ENCODE peak calls at places on chromosomes 16 and 17, in six cellular contexts. Q is NCI-H1105 treated with DMSO at 0.1 percent for 48 hours, O is AG10803, Z is T-helper 17 cell, L is stomach, A is heart left ventricle. Y is an unnamed sample.

GRCh38 chr17:82729479-82730260 is 5.7 kb upstream of the FN3K start:
- DNase-seq in Z (no peak), L (no peak), O (no peak), A (no peak), Q (no peak), Y (no peak)

GRCh38 chr17:57949649-57950048 is 5.6 kb downstream of the CUEDC1 start:
- DNase-seq in O (peak), L (no peak), A (peak), Z (no peak), Q (no peak), Y (no peak)

GRCh38 chr17:7841622-7842379 is 7.8 kb downstream of the KDM6B start:
- DNase-seq in A (peak), L (peak), Z (peak), Q (peak), O (peak), Y (peak)

GRCh38 chr17:3905017-3905486 is 11.2 kb downstream of the P2RX1 start:
- DNase-seq in A (no peak), L (peak), Q (no peak), O (no peak), Z (no peak), Y (no peak)

GRCh38 chr17:18970582-18971480 is 18.9 kb downstream of the SLC5A10 start:
- DNase-seq in O (no peak), Z (no peak), A (no peak), Q (no peak), L (no peak), Y (no peak)

GRCh38 chr16:1610841-1611653 is 825 bp downstream of the IFT140 start:
- DNase-seq in Z (peak), A (no peak), Q (no peak), O (no peak), L (no peak), Y (no peak)

GRCh38 chr17:78307887-78308633 is 51.8 kb downstream of the SOCS3 start:
- DNase-seq in L (no peak), A (no peak), Q (no peak), Z (no peak), O (no peak), Y (no peak)

GRCh38 chr17:36460265-36460937 is 26.1 kb upstream of the ZNHIT3 start:
- DNase-seq in Z (no peak), A (no peak), L (no peak), O (no peak), Q (no peak), Y (no peak)

GRCh38 chr17:1091885-1092284 is 87.9 kb downstream of the ABR start:
- DNase-seq in Z (no peak), O (no peak), A (no peak), Q (peak), L (peak), Y (no peak)

GRCh38 chr16:80976946-80977345 is 29.7 kb downstream of the CMC2 start:
- DNase-seq in Q (no peak), Z (no peak), A (no peak), O (no peak), L (no peak), Y (no peak)

GRCh38 chr16:85663891-85664321 is 24.8 kb downstream of the GINS2 start:
- DNase-seq in Q (peak), A (peak), L (peak), Z (no peak), O (no peak), Y (no peak)

GRCh38 chr17:73657473-73658116 is 13.3 kb upstream of the SDK2 start:
- DNase-seq in L (peak), Z (no peak), A (peak), O (no peak), Q (no peak), Y (peak)

GRCh38 chr16:48003226-48003907 is 152.4 kb downstream of the ABCC12 start:
- DNase-seq in O (peak), Z (no peak), Q (no peak), L (no peak), A (no peak), Y (peak)

GRCh38 chr16:72913551-72913950 is 134.4 kb downstream of the ZFHX3 start:
- DNase-seq in A (no peak), Q (no peak), Z (no peak), L (no peak), O (no peak), Y (no peak)

GRCh38 chr16:50688867-50689266 is 4.5 kb upstream of the NOD2 start:
- DNase-seq in L (no peak), Z (no peak), A (no peak), O (no peak), Q (no peak), Y (no peak)

GRCh38 chr17:29840884-29841283 is 89.1 kb downstream of the SSH2 start:
- DNase-seq in L (no peak), O (no peak), A (no peak), Q (no peak), Z (no peak), Y (no peak)

GRCh38 chr16:82641336-82641984 is 14.7 kb downstream of the CDH13 start:
- DNase-seq in A (no peak), L (no peak), Z (no peak), O (peak), Q (no peak), Y (no peak)

GRCh38 chr16:46972971-46973456 is 460 bp downstream of the DNAJA2 start:
- DNase-seq in O (no peak), L (peak), Z (peak), Q (peak), A (peak), Y (no peak)

GRCh38 chr17:75116681-75117080 is 6.9 kb downstream of the ARMC7 start:
- DNase-seq in L (no peak), Z (no peak), A (no peak), O (no peak), Q (no peak), Y (no peak)

GRCh38 chr16:13988038-13988437 is 68.1 kb downstream of the ERCC4 start:
- DNase-seq in Z (no peak), Q (no peak), A (no peak), L (no peak), O (no peak), Y (peak)

GRCh38 chr17:2075336-2076056 is 20.6 kb downstream of the HIC1 start:
- DNase-seq in L (no peak), O (peak), Q (no peak), Z (no peak), A (peak), Y (no peak)

GRCh38 chr17:17983376-17983775 is 10.7 kb downstream of the DRC3 start:
- DNase-seq in L (peak), O (no peak), Q (no peak), A (no peak), Z (no peak), Y (no peak)

GRCh38 chr16:4944333-4945281 is 7.7 kb upstream of the PPL start:
- DNase-seq in O (peak), L (peak), Q (peak), A (peak), Z (no peak), Y (peak)

GRCh38 chr17:17877548-17878358 is 41.0 kb upstream of the SREBF1 start:
- DNase-seq in Z (no peak), L (peak), A (peak), O (peak), Q (no peak), Y (no peak)

GRCh38 chr17:80316431-80316830 is 55.8 kb downstream of the RNF213 start:
- DNase-seq in Z (no peak), A (no peak), L (no peak), Q (no peak), O (no peak), Y (no peak)

GRCh38 chr17:48718162-48718780 is 4.0 kb downstream of the PRAC1 start:
- DNase-seq in Q (no peak), A (no peak), O (no peak), Z (no peak), L (no peak), Y (no peak)

GRCh38 chr17:63150994-63151464 is 185.0 kb downstream of the TANC2 start:
- DNase-seq in Z (no peak), L (no peak), O (peak), A (no peak), Q (peak), Y (no peak)

GRCh38 chr17:50123649-50124349 is 6.2 kb downstream of the SAMD14 start:
- DNase-seq in Q (no peak), A (peak), O (no peak), Z (no peak), L (no peak), Y (no peak)

GRCh38 chr16:73020409-73020884 is 27.5 kb downstream of the ZFHX3 start:
- DNase-seq in A (peak), L (peak), O (peak), Q (no peak), Z (no peak), Y (no peak)

GRCh38 chr16:70692481-70693203 is 6.8 kb upstream of the MTSS2 start:
- DNase-seq in A (peak), L (no peak), O (no peak), Q (no peak), Z (no peak), Y (no peak)

GRCh38 chr17:43745541-43745940 is 13.1 kb downstream of the SOST start:
- DNase-seq in A (no peak), L (no peak), O (no peak), Z (no peak), Q (no peak), Y (no peak)

GRCh38 chr16:11014159-11014558 is 69.8 kb downstream of the CLEC16A start:
- DNase-seq in Z (no peak), Q (no peak), O (no peak), L (no peak), A (no peak), Y (no peak)

GRCh38 chr17:27495460-27495859 is 39.2 kb downstream of the KSR1 start:
- DNase-seq in A (no peak), Z (no peak), O (no peak), L (no peak), Q (no peak), Y (no peak)

GRCh38 chr16:67558859-67559258 is 3.5 kb upstream of the CTCF start:
- DNase-seq in Q (no peak), A (no peak), L (no peak), Z (no peak), O (no peak), Y (no peak)

GRCh38 chr16:66569131-66569530 is 2.9 kb downstream of the CMTM1 start:
- DNase-seq in O (peak), Q (no peak), L (no peak), Z (no peak), A (no peak), Y (no peak)

GRCh38 chr17:55582910-55583309 is 71.7 kb upstream of the SMIM36 start:
- DNase-seq in Z (no peak), A (no peak), Q (no peak), O (no peak), L (no peak), Y (no peak)

GRCh38 chr17:72683506-72684404 is 408.7 kb downstream of the SLC39A11 start:
- DNase-seq in L (peak), Z (no peak), Q (no peak), O (peak), A (no peak), Y (no peak)

GRCh38 chr17:68771867-68772515 is 170.8 kb upstream of the FAM20A start:
- DNase-seq in L (no peak), Q (peak), A (no peak), O (peak), Z (no peak), Y (no peak)

GRCh38 chr16:64250866-64251265 is 871.0 kb downstream of the CDH11 start:
- DNase-seq in L (no peak), O (peak), Z (no peak), Q (no peak), A (no peak), Y (no peak)

GRCh38 chr16:72689851-72690250 is 358.1 kb downstream of the ZFHX3 start:
- DNase-seq in A (no peak), L (no peak), Z (no peak), O (peak), Q (no peak), Y (no peak)